ENCODE peak calls at places on chromosome X, in four cellular contexts. D is fibroblast of the aortic adventitia, I is Caco-2, N is myocyte. U is an unnamed sample.

GRCh38 chrX:1323315-1323714 is 13.3 kb upstream of the IL3RA start:
- DNase-seq in D (no peak), I (peak), N (peak), U (no peak)

GRCh38 chrX:139831689-139832456 is 101.0 kb downstream of the ATP11C start:
- DNase-seq in D (peak), I (no peak), N (peak), U (no peak)

GRCh38 chrX:99703467-99703866 is 706.6 kb downstream of the PCDH19 start:
- DNase-seq in D (no peak), I (no peak), N (no peak), U (no peak)

GRCh38 chrX:106608016-106608415 is 3.8 kb upstream of the RADX start:
- DNase-seq in D (no peak), I (no peak), N (no peak), U (no peak)

GRCh38 chrX:153993978-153994377 is 21.4 kb downstream of the TMEM187 start:
- DNase-seq in D (no peak), I (no peak), N (no peak), U (no peak)

GRCh38 chrX:106891762-106892161 is 11.4 kb downstream of the RIPPLY1 start:
- DNase-seq in D (no peak), I (no peak), N (no peak), U (no peak)

GRCh38 chrX:133943507-133943906 is 41.9 kb downstream of the GPC3 start:
- DNase-seq in D (no peak), I (no peak), N (no peak), U (no peak)

GRCh38 chrX:152072236-152072635 is 66.1 kb downstream of the MAGEA10 start:
- DNase-seq in D (peak), I (no peak), N (peak), U (no peak)

GRCh38 chrX:42102586-42103282 is 179.4 kb upstream of the CASK start:
- DNase-seq in D (peak), I (no peak), N (no peak), U (no peak)

GRCh38 chrX:97547873-97548578 is 664.3 kb downstream of the RPA4 start:
- DNase-seq in D (peak), I (no peak), N (no peak), U (no peak)

GRCh38 chrX:49101629-49101984 is 21.9 kb upstream of the WDR45 start:
- DNase-seq in D (no peak), I (no peak), N (no peak), U (no peak)

GRCh38 chrX:41522071-41522470 is 74.9 kb downstream of the NYX start:
- DNase-seq in D (no peak), I (no peak), N (no peak), U (no peak)

GRCh38 chrX:41265615-41266014 is 68.3 kb upstream of the DDX3X start:
- DNase-seq in D (peak), I (no peak), N (peak), U (no peak)

GRCh38 chrX:97200454-97200853 is 316.7 kb downstream of the RPA4 start:
- DNase-seq in D (no peak), I (no peak), N (no peak), U (no peak)

GRCh38 chrX:1466971-1467561 is 14.4 kb upstream of the ASMTL start:
- DNase-seq in D (no peak), I (peak), N (no peak), U (no peak)

GRCh38 chrX:43973249-43973672 is at the start of gene NDP:
- DNase-seq in D (no peak), I (no peak), N (peak), U (no peak)

GRCh38 chrX:110741213-110741796 is 54.3 kb downstream of the CHRDL1 start:
- DNase-seq in D (peak), I (no peak), N (no peak), U (no peak)

GRCh38 chrX:26100421-26100920 is 37.7 kb upstream of the MAGEB18 start:
- DNase-seq in D (peak), I (no peak), N (no peak), U (no peak)

GRCh38 chrX:85569691-85570090 is 190.2 kb upstream of the POF1B start:
- DNase-seq in D (no peak), I (no peak), N (no peak), U (no peak)

GRCh38 chrX:11532291-11533075 is 133.2 kb downstream of the ARHGAP6 start:
- DNase-seq in D (peak), I (peak), N (no peak), U (no peak)

GRCh38 chrX:41332408-41332987 is 1.5 kb upstream of the DDX3X start:
- DNase-seq in D (no peak), I (no peak), N (no peak), U (no peak)

GRCh38 chrX:18119856-18120255 is 100.8 kb downstream of the BEND2 start:
- DNase-seq in D (no peak), I (no peak), N (no peak), U (no peak)

GRCh38 chrX:42943051-42943450 is 165.1 kb upstream of the PPP1R2C start:
- DNase-seq in D (no peak), I (peak), N (no peak), U (no peak)

GRCh38 chrX:67622053-67622452 is 78.2 kb downstream of the AR start:
- DNase-seq in D (no peak), I (no peak), N (no peak), U (no peak)

GRCh38 chrX:47184486-47184885 is 9.1 kb upstream of the UBA1 start:
- DNase-seq in D (no peak), I (no peak), N (peak), U (no peak)

GRCh38 chrX:150324035-150324728 is 38.9 kb upstream of the MAMLD1 start:
- DNase-seq in D (peak), I (no peak), N (peak), U (no peak)

GRCh38 chrX:2452317-2452784 is 48.4 kb downstream of the DHRSX start:
- DNase-seq in D (no peak), I (no peak), N (no peak), U (no peak)

GRCh38 chrX:136268051-136269048 is 17.1 kb upstream of the MAP7D3 start:
- DNase-seq in D (peak), I (no peak), N (peak), U (peak)

GRCh38 chrX:11364835-11365234 is 71.6 kb downstream of the AMELX start:
- DNase-seq in D (no peak), I (no peak), N (no peak), U (no peak)

GRCh38 chrX:72351606-72352338 is 46.1 kb upstream of the CITED1 start:
- DNase-seq in D (peak), I (no peak), N (no peak), U (no peak)

GRCh38 chrX:37998586-37999267 is 7.6 kb upstream of the SYTL5 start:
- DNase-seq in D (peak), I (no peak), N (no peak), U (no peak)

GRCh38 chrX:95878874-95879273 is 805.8 kb upstream of the DIAPH2 start:
- DNase-seq in D (no peak), I (no peak), N (no peak), U (no peak)

GRCh38 chrX:76148011-76148665 is 24.7 kb upstream of the PBDC1 start:
- DNase-seq in D (peak), I (no peak), N (peak), U (no peak)

GRCh38 chrX:110381216-110381615 is 22.6 kb downstream of the RTL9 start:
- DNase-seq in D (no peak), I (no peak), N (peak), U (no peak)